ENCODE peak calls at places on chromosomes 16 and 17, in four cellular contexts. F is SK-N-SH, S is HepG2, E is K562. L is an unnamed sample.

GRCh38 chr17:62998665-62999393 is 32.8 kb downstream of the TANC2 start:
- DNase-seq in F (no peak), E (no peak), S (no peak), L (no peak)

GRCh38 chr17:39563476-39563875 is 44.2 kb downstream of the NEUROD2 start:
- DNase-seq in F (peak; percentile 55), S (no peak), E (no peak), L (peak; percentile 46)

GRCh38 chr17:58052951-58053715 is 30.1 kb upstream of the DYNLL2 start:
- DNase-seq in S (no peak), F (no peak), E (no peak), L (no peak)

GRCh38 chr17:73476890-73477350 is 165.1 kb upstream of the CDC42EP4 start:
- DNase-seq in S (no peak), E (no peak), F (no peak), L (no peak)

GRCh38 chr17:54544239-54544638 is 356.4 kb upstream of the TOM1L1 start:
- DNase-seq in F (peak; percentile 8), E (no peak), S (no peak), L (peak; percentile 29)

GRCh38 chr16:82456683-82457082 is 170.1 kb upstream of the CDH13 start:
- DNase-seq in S (peak; percentile 50), E (peak; percentile 60), F (peak; percentile 69), L (peak; percentile 73)

GRCh38 chr17:11561281-11561680 is 37.0 kb upstream of the DNAH9 start:
- DNase-seq in F (no peak), S (no peak), E (no peak), L (no peak)

GRCh38 chr17:7745748-7746470 is 28.4 kb downstream of the DNAH2 start:
- DNase-seq in F (no peak), S (peak; percentile 61), E (peak; percentile 11), L (no peak)

GRCh38 chr17:76968707-76969597 is 100.7 kb downstream of the MGAT5B start:
- DNase-seq in E (no peak), F (peak; percentile 84), S (no peak), L (peak; percentile 96)

GRCh38 chr17:76081295-76082210 is 2.6 kb downstream of the ZACN start:
- DNase-seq in S (no peak), E (no peak), F (peak; percentile 50), L (no peak)

GRCh38 chr17:82246365-82247174 is 17.7 kb downstream of the SLC16A3 start:
- DNase-seq in S (no peak), E (no peak), F (peak; percentile 44), L (no peak)

GRCh38 chr16:58034786-58035185 is 9.2 kb downstream of the MMP15 start:
- DNase-seq in F (peak; percentile 18), E (peak; percentile 83), S (no peak), L (no peak)

GRCh38 chr16:28096974-28097373 is 33.5 kb upstream of the GSG1L start:
- DNase-seq in E (no peak), S (no peak), F (no peak), L (peak; percentile 6)

GRCh38 chr17:79349506-79350400 is 261.1 kb downstream of the RBFOX3 start:
- DNase-seq in E (no peak), F (no peak), S (no peak), L (no peak)

GRCh38 chr16:30458561-30459394 is 13.1 kb upstream of the SEPHS2 start:
- DNase-seq in F (no peak), S (peak; percentile 63), E (no peak), L (no peak)

GRCh38 chr16:85329059-85329812 is 217.0 kb upstream of the CIBAR2 start:
- DNase-seq in F (peak; percentile 73), E (peak; percentile 52), S (no peak), L (peak; percentile 64)

GRCh38 chr16:29307598-29308507 is 98.7 kb downstream of the NPIPB11 start:
- DNase-seq in E (no peak), S (peak; percentile 58), F (no peak), L (no peak)

GRCh38 chr16:69476920-69477418 is 52.5 kb downstream of the CYB5B start:
- DNase-seq in F (no peak), S (peak; percentile 29), E (peak; percentile 29), L (no peak)

GRCh38 chr16:28155293-28155692 is 56.5 kb downstream of the XPO6 start:
- DNase-seq in E (no peak), F (no peak), S (no peak), L (no peak)

GRCh38 chr16:81551141-81551808 is 106.7 kb downstream of the CMIP start:
- DNase-seq in S (no peak), F (peak; percentile 45), E (peak; percentile 60), L (no peak)

GRCh38 chr17:78817123-78817522 is 23.5 kb downstream of the USP36 start:
- DNase-seq in F (no peak), S (no peak), E (no peak), L (no peak)

GRCh38 chr17:12620200-12620720 is 45.4 kb upstream of the MYOCD start:
- DNase-seq in F (no peak), S (no peak), E (no peak), L (no peak)

GRCh38 chr16:2489581-2489980 is 14.7 kb downstream of the TBC1D24 start:
- DNase-seq in S (no peak), F (no peak), E (no peak), L (no peak)

GRCh38 chr16:81797443-81797842 is 18.4 kb downstream of the PLCG2 start:
- DNase-seq in E (no peak), S (no peak), F (no peak), L (no peak)

GRCh38 chr17:55420776-55421178 is 858 bp downstream of the MMD start:
- DNase-seq in S (no peak), E (peak; percentile 40), F (peak; percentile 65), L (peak; percentile 40)

GRCh38 chr17:51731941-51732722 is 426.4 kb downstream of the CA10 start:
- DNase-seq in S (no peak), F (no peak), E (no peak), L (no peak)

GRCh38 chr17:73901661-73902415 is 257.6 kb upstream of the SDK2 start:
- DNase-seq in F (no peak), E (no peak), S (no peak), L (peak; percentile 65)

GRCh38 chr17:59513934-59514841 is 51.2 kb upstream of the DHX40 start:
- DNase-seq in S (peak; percentile 98), F (peak; percentile 68), E (no peak), L (no peak)

GRCh38 chr17:57080708-57081107 is 4.3 kb upstream of the AKAP1 start:
- DNase-seq in S (no peak), E (no peak), F (no peak), L (no peak)

GRCh38 chr16:62277942-62278341 is 241.7 kb upstream of the CDH8 start:
- DNase-seq in E (no peak), F (no peak), S (no peak), L (no peak)

GRCh38 chr17:19288453-19288852 is 51.3 kb downstream of the EPN2 start:
- DNase-seq in F (no peak), S (peak; percentile 59), E (no peak), L (peak; percentile 57)

GRCh38 chr17:68777243-68777855 is 176.2 kb upstream of the FAM20A start:
- DNase-seq in S (peak; percentile 88), E (peak; percentile 34), F (peak; percentile 48), L (peak; percentile 41)
- TF ChIP-seq FOXJ3 in S (peak; percentile 66), E (no peak), F (no peak), L (no peak)

DNA sequence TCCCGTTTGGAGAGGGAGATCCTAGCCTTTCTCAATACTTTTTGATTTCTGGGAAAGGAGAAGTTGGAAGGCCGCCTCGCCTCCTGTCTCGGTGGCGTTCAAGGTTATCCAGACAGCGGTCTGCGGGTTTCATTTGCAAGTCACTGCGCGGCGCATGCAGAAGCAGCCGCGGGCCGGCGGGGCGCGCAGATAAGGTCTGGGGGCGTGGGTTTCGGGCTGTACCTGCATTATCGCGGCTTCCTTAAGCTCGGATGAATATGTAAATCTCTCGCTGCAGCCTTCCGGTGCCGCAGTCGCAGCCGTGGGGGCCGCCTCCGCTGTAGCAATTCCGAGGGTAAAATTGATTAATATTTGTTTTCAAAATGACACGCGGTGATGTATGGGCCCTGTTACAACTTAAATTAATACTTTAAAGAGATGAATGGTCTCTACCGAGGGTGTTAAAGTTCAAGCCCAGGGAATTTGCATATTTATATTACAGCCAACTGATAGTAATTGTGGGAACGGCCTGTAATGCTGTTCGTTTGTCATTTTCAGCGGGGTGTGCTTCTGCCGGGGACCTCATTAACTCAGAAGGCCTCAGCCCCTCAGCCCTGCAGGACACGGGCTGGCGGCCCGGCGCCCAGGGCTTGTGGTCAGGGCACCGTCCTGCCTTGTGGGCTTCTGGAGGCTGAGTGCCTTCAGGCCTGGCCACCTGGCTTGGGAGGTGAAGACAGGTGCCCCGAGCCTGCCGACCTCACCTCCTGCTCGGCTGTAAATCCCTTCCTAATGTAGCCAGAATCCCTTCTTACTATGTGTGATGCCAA is 99.4 kb downstream of the CYLD start:
- DNase-seq in F (no peak), S (no peak), E (peak; percentile 90), L (peak; percentile 66)
- TF ChIP-seq FOXJ3 in F (no peak), S (no peak), E (no peak), L (no peak)

GRCh38 chr17:48617515-48618365 is 2.6 kb upstream of the HOXB8 start:
- DNase-seq in F (no peak), S (no peak), E (no peak), L (no peak)
- TF ChIP-seq FOXJ3 in F (no peak), S (no peak), E (no peak), L (no peak)

DNA sequence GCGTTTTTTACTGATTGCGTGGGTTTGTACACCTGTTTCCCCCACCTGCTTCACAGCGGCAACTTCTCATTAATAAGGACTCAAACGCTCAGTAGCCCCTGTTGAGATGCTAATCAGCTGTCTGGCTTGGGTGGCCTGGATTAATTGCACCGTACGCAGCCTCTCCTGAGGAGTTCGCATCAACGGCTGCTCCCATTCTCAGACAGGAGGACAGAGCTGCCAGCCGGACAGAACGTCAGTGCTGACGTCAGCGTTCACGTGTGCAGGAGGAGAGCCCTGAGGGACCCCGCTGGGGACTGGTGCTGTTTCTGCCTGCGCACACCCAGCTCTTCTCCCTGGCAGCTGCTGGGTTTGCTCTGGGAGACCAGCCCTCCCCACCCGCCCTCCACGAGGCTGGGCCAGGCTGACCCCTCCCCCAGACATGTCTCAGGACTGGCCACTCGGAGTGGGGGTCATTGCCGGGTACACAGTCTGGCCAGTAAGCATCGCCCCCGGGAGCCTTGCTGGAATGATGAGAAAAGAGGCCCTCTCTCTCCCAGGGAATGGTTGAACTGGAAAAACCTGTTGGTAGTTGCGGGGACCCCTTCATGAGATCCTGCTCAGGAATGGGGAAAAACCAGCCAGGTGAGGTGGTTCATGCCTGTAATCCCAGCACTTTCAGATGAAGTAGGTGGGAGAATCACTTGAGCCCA is 5.7 kb upstream of the BANP start:
- DNase-seq in E (no peak), S (no peak), F (peak; percentile 90), L (peak; percentile 60)
- TF ChIP-seq FOXJ3 in E (no peak), S (no peak), F (no peak), L (no peak)

GRCh38 chr16:11354733-11355574 is 9.7 kb downstream of the RMI2 start:
- DNase-seq in F (no peak), S (no peak), E (no peak), L (no peak)
- TF ChIP-seq FOXJ3 in F (no peak), S (no peak), E (no peak), L (no peak)

GRCh38 chr16:1432388-1433262 is 1.7 kb downstream of the PERCC1 start:
- DNase-seq in F (no peak), E (no peak), S (no peak), L (no peak)
- TF ChIP-seq FOXJ3 in F (no peak), E (no peak), S (no peak), L (no peak)